ENCODE peak calls at places on chromosomes 13 and 19, in eight cellular contexts. U is fibroblast of mammary gland, H is fibroblast of villous mesenchyme, N is nephron progenitor cell, Q is tibial nerve, S is A549, K is IMR-90, Y is cardiac fibroblast. B is an unnamed sample.

GRCh38 chr19:16143399-16144215 is at the start of gene HSH2D:
- DNase-seq in U (no peak), Y (no peak), S (no peak), N (no peak), Q (no peak), H (no peak), K (no peak), B (no peak)

GRCh38 chr19:2255112-2255845 is 938 bp downstream of the JSRP1 start:
- DNase-seq in H (no peak), S (no peak), Y (no peak), N (no peak), U (no peak), K (no peak), Q (no peak), B (no peak)

GRCh38 chr19:5891572-5891937 is 12.0 kb downstream of the NDUFA11 start:
- DNase-seq in U (no peak), Y (no peak), Q (no peak), K (no peak), S (no peak), N (no peak), H (no peak), B (no peak)

GRCh38 chr19:45973564-45974338 is at the start of gene NOVA2:
- DNase-seq in Y (peak; percentile 72), Q (no peak), U (peak; percentile 51), S (peak; percentile 97), H (peak; percentile 26), N (peak; percentile 86), K (peak; percentile 36), B (peak; percentile 83)

GRCh38 chr13:41751277-41751676 is 209.6 kb downstream of the VWA8 start:
- DNase-seq in U (peak; percentile 42), S (no peak), K (peak; percentile 63), H (peak; percentile 78), Q (no peak), Y (peak; percentile 56), N (no peak), B (no peak)

GRCh38 chr19:39416152-39416551 is 3.7 kb downstream of the PLEKHG2 start:
- DNase-seq in H (no peak), K (no peak), N (no peak), S (no peak), Q (no peak), Y (no peak), U (no peak), B (no peak)

GRCh38 chr13:77898097-77898496 is 20.5 kb downstream of the EDNRB start:
- DNase-seq in S (no peak), U (peak; percentile 90), Q (no peak), K (peak; percentile 16), N (no peak), H (peak; percentile 64), Y (peak; percentile 86), B (no peak)

GRCh38 chr19:20385056-20385455 is 180.5 kb downstream of the ZNF737 start:
- DNase-seq in H (no peak), S (no peak), N (no peak), Q (no peak), Y (no peak), K (no peak), U (no peak), B (no peak)

GRCh38 chr13:33137726-33138125 is 121.5 kb downstream of the KL start:
- DNase-seq in N (no peak), S (no peak), Y (no peak), K (no peak), H (no peak), Q (no peak), U (no peak), B (no peak)

GRCh38 chr19:40682431-40682964 is 8.0 kb downstream of the NUMBL start:
- DNase-seq in U (no peak), S (no peak), N (no peak), K (no peak), H (no peak), Y (no peak), Q (no peak), B (no peak)

GRCh38 chr13:90696656-90697055 is 650.8 kb upstream of the MIR17HG start:
- DNase-seq in Q (no peak), Y (peak; percentile 54), N (no peak), S (no peak), H (no peak), U (peak; percentile 30), K (peak; percentile 0), B (no peak)

DNA sequence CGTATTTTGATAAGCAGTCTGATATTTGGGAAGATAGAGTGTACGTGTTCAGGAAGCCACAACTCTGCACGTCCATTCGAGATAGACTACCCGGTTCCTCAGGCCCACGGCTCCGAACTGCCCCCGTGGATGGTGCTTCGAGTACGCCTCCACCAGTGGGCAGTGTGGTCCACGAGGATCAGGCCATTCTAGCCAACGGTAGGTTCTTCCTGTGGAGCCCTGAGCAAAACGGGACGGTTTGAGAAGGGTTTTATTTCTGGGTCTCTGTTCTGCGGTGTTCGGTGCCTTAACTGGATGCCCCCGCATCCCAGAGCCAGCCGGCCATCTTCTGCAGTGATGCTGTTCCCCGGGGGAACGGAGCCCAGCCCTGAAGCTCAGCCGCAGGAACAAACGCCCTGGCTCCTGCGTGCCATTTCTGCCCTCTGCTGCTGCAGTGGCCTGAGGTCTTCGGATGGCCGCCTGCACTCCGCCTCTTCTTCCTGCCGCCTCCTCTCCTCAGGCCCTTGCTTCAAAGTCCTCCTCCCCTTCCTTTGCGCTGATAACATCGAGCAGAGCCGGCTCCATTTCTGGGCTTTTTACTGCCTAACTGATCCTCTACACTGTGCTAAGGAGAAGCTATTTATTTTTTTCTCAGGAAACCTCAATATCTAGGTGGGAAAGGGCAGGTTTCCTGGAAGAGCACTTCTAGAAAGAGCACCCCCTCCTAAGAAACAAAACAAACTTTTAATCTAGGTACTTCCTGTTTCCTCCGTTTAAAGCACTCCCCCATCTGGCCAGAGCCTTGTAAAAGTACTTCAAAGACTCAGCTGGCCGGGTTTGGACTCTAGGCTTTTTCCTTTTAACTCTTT is 36.2 kb upstream of the SLC46A3 start:
- DNase-seq in U (no peak), H (peak; percentile 40), K (peak; percentile 13), Y (peak; percentile 70), N (no peak), S (no peak), Q (no peak), B (no peak)
- TF ChIP-seq CTCF in U (no peak), H (peak; percentile 39), K (peak; percentile 14), Y (peak; percentile 21), N (no peak), S (no peak), Q (no peak), B (no peak)

GRCh38 chr13:102721800-102722231 is 27.0 kb upstream of the METTL21C start:
- DNase-seq in N (no peak), U (peak; percentile 95), Y (peak; percentile 74), H (no peak), S (no peak), K (no peak), Q (no peak), B (no peak)

GRCh38 chr13:102729560-102730275 is 34.9 kb upstream of the METTL21C start:
- DNase-seq in K (peak; percentile 78), S (peak; percentile 2), Q (no peak), U (peak; percentile 94), N (no peak), H (peak; percentile 42), Y (peak; percentile 92), B (no peak)

GRCh38 chr13:102726430-102726829 is 31.6 kb upstream of the METTL21C start:
- DNase-seq in S (no peak), K (no peak), U (peak; percentile 11), Y (no peak), H (peak; percentile 33), N (no peak), Q (no peak), B (no peak)

DNA sequence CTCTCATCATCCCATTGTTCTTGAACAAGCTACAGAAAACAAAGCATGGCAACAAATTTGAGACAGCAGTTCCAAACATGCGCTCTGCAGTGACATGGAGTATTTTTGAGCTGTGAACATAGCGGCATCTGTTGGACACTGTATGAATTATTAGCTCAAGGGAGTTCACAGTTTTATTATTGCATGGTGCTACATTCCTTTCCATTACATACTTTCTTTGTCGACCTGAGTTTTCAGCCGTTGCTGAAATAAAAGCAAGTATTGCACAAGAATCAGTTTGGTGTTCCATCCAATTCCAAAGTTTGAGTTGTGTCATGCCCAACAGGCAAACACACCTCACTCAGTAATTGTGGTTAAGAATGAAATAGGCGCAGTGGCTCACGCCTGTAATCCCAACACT is 30.1 kb upstream of the METTL21C start:
- DNase-seq in K (peak; percentile 24), H (peak; percentile 70), U (peak; percentile 75), Q (no peak), S (peak; percentile 17), Y (peak; percentile 69), N (no peak), B (no peak)
- TF ChIP-seq CTCF in K (peak; percentile 40), H (peak; percentile 64), U (peak; percentile 56), Q (no peak), S (peak; percentile 59), Y (peak; percentile 32), N (no peak), B (no peak)

DNA sequence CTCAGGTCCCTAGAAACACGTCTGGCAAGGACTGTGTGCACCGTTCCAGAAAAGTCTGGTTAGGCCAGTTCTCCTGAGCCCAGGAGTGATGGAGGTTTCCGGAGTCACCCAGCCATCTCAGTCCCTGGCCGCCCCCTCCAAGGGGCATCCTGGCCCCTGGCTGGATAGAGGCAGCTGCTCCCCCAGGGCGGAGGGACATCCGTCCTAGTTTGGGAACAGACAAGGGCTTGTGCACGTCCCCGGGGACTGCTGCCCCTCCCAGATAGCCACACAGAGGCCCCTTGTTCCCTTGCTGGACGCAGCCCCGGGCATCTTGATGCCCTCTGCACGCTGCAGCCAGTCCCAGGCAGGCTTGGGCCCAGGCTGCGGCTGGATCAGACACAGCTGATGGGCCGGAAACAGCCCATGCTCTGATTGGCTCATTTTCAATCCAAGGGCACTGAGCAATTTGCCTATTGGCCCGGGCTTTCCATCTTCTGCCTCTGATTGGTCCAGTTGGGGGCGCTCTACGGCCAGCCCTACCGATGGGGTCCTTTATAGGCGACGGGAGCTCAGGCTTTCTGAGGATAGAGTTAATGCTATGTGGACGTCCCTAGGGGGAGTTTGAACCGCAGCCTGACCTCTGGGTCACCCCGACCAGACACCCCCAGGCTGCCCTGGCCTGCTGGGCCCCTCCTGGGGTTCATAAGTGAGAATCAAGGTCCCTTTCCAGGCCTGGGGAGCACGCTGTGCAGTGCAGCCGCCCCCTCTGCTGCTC is 3.7 kb downstream of the S1PR2 start:
- DNase-seq in U (peak; percentile 61), Y (no peak), Q (peak; percentile 51), H (peak; percentile 21), S (no peak), N (peak; percentile 35), K (no peak), B (no peak)
- TF ChIP-seq CTCF in U (no peak), Y (no peak), Q (peak; percentile 16), H (no peak), S (no peak), N (no peak), K (peak; percentile 10), B (peak; percentile 17)

DNA sequence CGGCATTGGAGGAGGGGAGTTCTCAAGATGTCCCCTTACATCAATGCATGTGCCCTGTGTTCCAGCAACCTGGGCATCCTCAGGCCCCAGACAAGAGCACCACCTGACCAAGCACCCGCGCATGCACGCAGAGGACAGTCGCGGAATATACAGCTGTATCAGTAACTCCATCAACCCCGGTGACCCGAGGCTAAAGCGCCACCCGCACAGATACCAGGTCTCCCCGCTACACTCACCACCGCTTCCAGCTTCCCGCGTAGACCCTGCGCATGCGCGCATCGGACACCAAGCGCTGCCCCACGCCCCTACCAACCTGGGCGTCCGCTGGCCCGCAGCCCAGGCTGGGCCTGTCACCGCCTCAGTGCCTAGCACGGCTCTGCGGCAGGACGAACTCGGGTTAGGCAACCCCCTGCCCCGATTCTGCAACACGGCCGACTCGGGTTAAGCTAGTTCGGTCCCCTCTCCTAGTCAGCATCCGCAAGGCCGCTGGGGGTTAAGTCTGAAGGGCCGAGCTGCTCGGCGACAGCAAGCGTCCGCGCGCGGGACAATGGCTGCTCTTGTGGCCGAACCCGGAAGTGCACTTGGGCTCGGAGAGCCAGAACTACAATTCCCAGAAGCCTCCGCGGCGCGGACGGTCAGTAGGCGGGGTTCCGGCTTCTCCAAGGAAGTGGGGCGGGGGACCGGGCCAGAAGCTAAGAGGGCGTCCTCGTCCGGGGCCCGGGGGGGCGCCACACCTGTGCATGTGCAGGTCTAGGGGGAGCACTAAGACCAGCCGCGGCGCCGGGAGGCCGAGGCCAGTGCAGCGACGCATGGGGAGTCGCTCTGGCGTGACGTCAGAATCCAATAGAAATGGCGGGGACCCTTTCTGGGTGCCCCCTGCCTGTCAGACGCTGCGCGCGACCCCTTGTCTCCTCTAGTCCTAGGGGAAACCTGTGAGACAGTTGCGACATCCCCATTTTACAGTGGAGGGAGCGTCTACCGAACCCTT is at the start of gene ZNF180:
- DNase-seq in S (peak; percentile 99), Q (peak; percentile 89), Y (peak; percentile 95), K (peak; percentile 90), N (peak; percentile 98), H (peak; percentile 93), U (peak; percentile 90), B (peak; percentile 96)
- TF ChIP-seq CTCF in S (peak; percentile 26), Q (peak; percentile 61), Y (peak; percentile 62), K (peak; percentile 33), N (peak; percentile 60), H (peak; percentile 41), U (peak; percentile 28), B (peak; percentile 81)

B was measured in type B pancreatic cell.